ENCODE peak calls at places on chromosomes 7 and 10, in eight cellular contexts. W is choroid plexus epithelial cell, H is pancreas, C is OCI-LY7, R is cardiac muscle cell, O is epithelial cell of proximal tubule, Y is sigmoid colon, E is bronchial epithelial cell. F is an unnamed sample.
A peak's percentile ranks its signal among the peaks of the same experiment; 100 is the strongest.

GRCh38 chr7:158617737-158618128 is 30.1 kb upstream of the PTPRN2 start:
- DNase-seq in W (peak; percentile 96), H (no peak), C (no peak), R (no peak), O (no peak), Y (no peak), E (no peak), F (no peak)

GRCh38 chr7:84950836-84951235 is 236.0 kb downstream of the SEMA3D start:
- DNase-seq in W (peak; percentile 62), H (no peak), C (no peak), R (no peak), O (peak; percentile 13), Y (no peak), E (peak; percentile 47), F (no peak)

GRCh38 chr7:151068069-151068773 is 8.8 kb downstream of the SLC4A2 start:
- DNase-seq in W (peak; percentile 89), H (no peak), C (no peak), R (no peak), O (no peak), Y (no peak), E (no peak), F (no peak)

GRCh38 chr10:75029874-75030273 is 81.6 kb upstream of the SAMD8 start:
- DNase-seq in W (no peak), H (no peak), C (no peak), R (no peak), O (no peak), Y (peak; percentile 79), E (no peak), F (no peak)

GRCh38 chr10:6128591-6129383 is 40.0 kb downstream of the RBM17 start:
- DNase-seq in W (peak; percentile 41), H (no peak), C (no peak), R (peak; percentile 53), O (no peak), Y (no peak), E (peak; percentile 86), F (no peak)

GRCh38 chr10:30943451-30943850 is 88.2 kb downstream of the ZNF438 start:
- DNase-seq in W (no peak), H (no peak), C (no peak), R (no peak), O (no peak), Y (no peak), E (no peak), F (no peak)

GRCh38 chr10:77837925-77838595 is 88.5 kb downstream of the DLG5 start:
- DNase-seq in W (peak; percentile 13), H (no peak), C (no peak), R (peak; percentile 44), O (no peak), Y (no peak), E (no peak), F (no peak)

GRCh38 chr7:117435475-117436043 is 8.3 kb upstream of the ASZ1 start:
- DNase-seq in W (peak; percentile 2), H (no peak), C (no peak), R (no peak), O (peak; percentile 84), Y (no peak), E (peak; percentile 95), F (no peak)

GRCh38 chr10:49202266-49202665 is 14.1 kb upstream of the TMEM273 start:
- DNase-seq in W (no peak), H (no peak), C (no peak), R (no peak), O (no peak), Y (no peak), E (no peak), F (no peak)

GRCh38 chr10:70540089-70540788 is 61.7 kb downstream of the PALD1 start:
- DNase-seq in W (peak; percentile 36), H (no peak), C (no peak), R (peak; percentile 46), O (no peak), Y (no peak), E (no peak), F (no peak)

GRCh38 chr10:8401531-8401930 is 347.0 kb downstream of the GATA3 start:
- DNase-seq in W (no peak), H (no peak), C (no peak), R (no peak), O (no peak), Y (no peak), E (no peak), F (no peak)

GRCh38 chr7:4202954-4203353 is 479.1 kb upstream of the FOXK1 start:
- DNase-seq in W (no peak), H (no peak), C (no peak), R (no peak), O (no peak), Y (no peak), E (no peak), F (no peak)

GRCh38 chr7:102061981-102062390 is 224.7 kb upstream of the SH2B2 start:
- DNase-seq in W (no peak), H (no peak), C (peak; percentile 70), R (no peak), O (peak; percentile 90), Y (peak; percentile 60), E (no peak), F (no peak)

GRCh38 chr7:78764571-78764970 is 688.9 kb downstream of the MAGI2 start:
- DNase-seq in W (no peak), H (no peak), C (no peak), R (no peak), O (no peak), Y (no peak), E (no peak), F (no peak)

GRCh38 chr7:40918701-40919271 is 784.0 kb downstream of the SUGCT start:
- DNase-seq in W (peak; percentile 81), H (no peak), C (no peak), R (peak; percentile 79), O (peak; percentile 95), Y (no peak), E (peak; percentile 86), F (peak; percentile 76)

GRCh38 chr10:67923551-67923950 is 39.1 kb downstream of the SIRT1 start:
- DNase-seq in W (no peak), H (no peak), C (no peak), R (no peak), O (no peak), Y (no peak), E (peak; percentile 17), F (peak; percentile 68)

GRCh38 chr10:42864575-42864974 is 82.0 kb downstream of the BMS1 start:
- DNase-seq in W (peak; percentile 39), H (no peak), C (peak; percentile 41), R (no peak), O (no peak), Y (no peak), E (peak; percentile 22), F (no peak)

GRCh38 chr7:39709768-39710291 is 86.5 kb downstream of the RALA start:
- DNase-seq in W (peak; percentile 81), H (no peak), C (no peak), R (peak; percentile 47), O (peak; percentile 27), Y (peak; percentile 67), E (no peak), F (no peak)

GRCh38 chr10:56316603-56317002 is 44.5 kb downstream of the ZWINT start:
- DNase-seq in W (no peak), H (no peak), C (no peak), R (no peak), O (no peak), Y (no peak), E (peak; percentile 67), F (no peak)

GRCh38 chr10:56319386-56319785 is 41.7 kb downstream of the ZWINT start:
- DNase-seq in W (peak; percentile 0), H (no peak), C (no peak), R (no peak), O (no peak), Y (no peak), E (peak; percentile 99), F (no peak)

GRCh38 chr10:56317603-56318002 is 43.5 kb downstream of the ZWINT start:
- DNase-seq in W (no peak), H (no peak), C (no peak), R (no peak), O (no peak), Y (no peak), E (peak; percentile 92), F (no peak)

GRCh38 chr10:56318816-56319215 is 42.2 kb downstream of the ZWINT start:
- DNase-seq in W (no peak), H (no peak), C (no peak), R (no peak), O (no peak), Y (no peak), E (peak; percentile 6), F (no peak)
- TF ChIP-seq CTCF in W (no peak), H (no peak), C (no peak), R (no peak), O (no peak), Y (no peak), E (no peak), F (no peak)

GRCh38 chr7:44799939-44800338 is 3.5 kb downstream of the PPIA start:
- DNase-seq in W (no peak), H (no peak), C (no peak), R (no peak), O (no peak), Y (no peak), E (no peak), F (no peak)
- H3K4me3 ChIP-seq in W (no peak overlapping the region), H (no peak overlapping the region), C (no peak overlapping the region), R (no peak overlapping the region), O (no peak overlapping the region), Y (no peak overlapping the region), E (no peak overlapping the region), F (no peak overlapping the region)

DNA sequence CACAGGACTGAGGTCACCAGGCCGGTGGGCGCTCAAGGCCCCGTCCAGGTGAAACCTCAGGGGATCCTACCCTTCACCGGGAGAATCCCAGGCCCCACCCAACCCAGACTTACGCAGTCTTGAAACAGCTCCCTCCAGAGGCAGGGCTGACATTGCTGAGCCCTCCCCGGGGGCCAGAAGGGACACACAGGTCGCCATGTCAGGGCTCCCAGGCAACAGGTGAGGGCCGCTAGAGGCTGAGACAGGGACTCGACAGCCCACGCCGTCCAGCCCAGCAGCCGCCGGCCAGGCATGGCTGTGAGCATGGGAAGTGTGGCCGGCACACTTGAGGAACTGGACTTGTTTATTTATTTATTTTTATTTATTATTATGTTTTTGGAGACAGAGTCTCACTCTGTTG is 10.3 kb downstream of the MICALL2 start:
- DNase-seq in W (no peak), H (no peak), C (no peak), R (no peak), O (no peak), Y (no peak), E (no peak), F (no peak)
- TF ChIP-seq CTCF in W (no peak), H (no peak), C (peak; percentile 40), R (no peak), O (peak; percentile 10), Y (no peak), E (no peak), F (no peak)

GRCh38 chr10:66550351-66550750 is 375.5 kb upstream of the LRRTM3 start:
- DNase-seq in W (no peak), H (no peak), C (no peak), R (no peak), O (no peak), Y (no peak), E (no peak), F (no peak)

GRCh38 chr10:66552331-66552730 is 373.5 kb upstream of the LRRTM3 start:
- DNase-seq in W (no peak), H (no peak), C (no peak), R (no peak), O (no peak), Y (no peak), E (no peak), F (no peak)

DNA sequence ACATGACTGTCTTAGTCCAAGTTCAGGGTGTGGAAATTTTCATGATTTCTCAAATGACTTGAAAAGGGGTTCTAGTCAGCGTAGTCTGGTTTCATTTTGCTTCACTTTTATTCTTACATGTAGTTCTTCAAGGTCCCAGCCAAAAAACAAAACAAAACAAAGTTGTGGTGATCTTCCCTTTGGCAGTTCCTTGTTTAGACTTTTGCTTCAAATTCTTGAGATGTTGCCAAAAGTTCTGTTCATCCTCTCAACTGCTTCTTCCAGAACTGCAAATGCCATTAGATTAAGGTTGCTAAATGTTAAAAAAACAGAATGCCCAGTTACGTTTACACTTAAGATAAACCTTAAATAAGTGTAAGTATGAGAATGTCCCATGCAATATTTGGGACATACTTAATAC is 370.8 kb upstream of the LRRTM3 start:
- DNase-seq in W (peak; percentile 19), H (no peak), C (no peak), R (no peak), O (no peak), Y (no peak), E (no peak), F (no peak)
- H3K4me3 ChIP-seq in W (no peak overlapping the region), H (no peak overlapping the region), C (no peak overlapping the region), R (no peak overlapping the region), O (no peak overlapping the region), Y (peak overlapping the region; percentile 21), E (no peak overlapping the region), F (no peak overlapping the region)